ENCODE peak calls at places on chromosomes 6 and 20, in five cellular contexts. T, A, B, W and F are unnamed samples.

GRCh38 chr20:40294747-40295146 is 394.3 kb downstream of the MAFB start:
- DNase-seq in T (no peak), A (no peak), B (no peak), W (no peak), F (no peak)

GRCh38 chr20:44997668-44998067 is 31.4 kb downstream of the STK4 start:
- DNase-seq in T (no peak), A (no peak), B (no peak), W (no peak), F (no peak)

GRCh38 chr6:14196029-14196428 is 78.5 kb downstream of the CD83 start:
- DNase-seq in T (no peak), A (no peak), B (no peak), W (no peak), F (no peak)

GRCh38 chr6:151240861-151241642 is 1.3 kb downstream of the AKAP12 start:
- DNase-seq in T (no peak), A (peak), B (no peak), W (peak), F (no peak)

GRCh38 chr6:44034391-44034861 is 92.8 kb downstream of the MRPL14 start:
- DNase-seq in T (no peak), A (no peak), B (no peak), W (no peak), F (no peak)

GRCh38 chr6:170284126-170284773 is 6.6 kb downstream of the DLL1 start:
- DNase-seq in T (no peak), A (no peak), B (no peak), W (no peak), F (no peak)

GRCh38 chr6:87660226-87660886 is 41.7 kb downstream of the AKIRIN2 start:
- DNase-seq in T (no peak), A (no peak), B (no peak), W (no peak), F (no peak)

GRCh38 chr6:129206761-129207330 is 323.9 kb downstream of the LAMA2 start:
- DNase-seq in T (no peak), A (no peak), B (no peak), W (no peak), F (no peak)

GRCh38 chr6:168130683-168131371 is 51.8 kb upstream of the FRMD1 start:
- DNase-seq in T (no peak), A (no peak), B (no peak), W (no peak), F (no peak)

GRCh38 chr20:59788811-59789210 is 144.6 kb downstream of the SYCP2 start:
- DNase-seq in T (no peak), A (no peak), B (no peak), W (peak), F (no peak)

GRCh38 chr6:31402324-31403282 is 792 bp upstream of the MICA start:
- DNase-seq in T (peak), A (no peak), B (peak), W (no peak), F (no peak)

GRCh38 chr6:88502391-88502790 is 336.2 kb upstream of the CNR1 start:
- DNase-seq in T (no peak), A (no peak), B (no peak), W (no peak), F (no peak)

GRCh38 chr20:43459022-43459942 is 1.6 kb downstream of the SRSF6 start:
- DNase-seq in T (peak), A (no peak), B (no peak), W (peak), F (no peak)

GRCh38 chr6:83153958-83154357 is 39.1 kb downstream of the PGM3 start:
- DNase-seq in T (no peak), A (no peak), B (no peak), W (no peak), F (no peak)

GRCh38 chr20:48718914-48719578 is 108.8 kb downstream of the PREX1 start:
- DNase-seq in T (no peak), A (no peak), B (peak), W (no peak), F (peak)

GRCh38 chr6:137846772-137847313 is 20.2 kb upstream of the TNFAIP3 start:
- DNase-seq in T (no peak), A (no peak), B (no peak), W (no peak), F (no peak)

GRCh38 chr20:59526242-59527225 is 77.8 kb upstream of the PHACTR3 start:
- DNase-seq in T (no peak), A (peak), B (no peak), W (no peak), F (no peak)

GRCh38 chr20:58065508-58066361 is 162.7 kb downstream of the ANKRD60 start:
- DNase-seq in T (no peak), A (no peak), B (no peak), W (no peak), F (no peak)

GRCh38 chr20:31835977-31836852 is 9.2 kb downstream of the FOXS1 start:
- DNase-seq in T (peak), A (peak), B (no peak), W (no peak), F (no peak)

GRCh38 chr6:57242505-57242904 is 20.4 kb upstream of the RAB23 start:
- DNase-seq in T (no peak), A (peak), B (no peak), W (no peak), F (no peak)

GRCh38 chr6:169131356-169131755 is 122.3 kb downstream of the THBS2 start:
- DNase-seq in T (no peak), A (no peak), B (no peak), W (no peak), F (no peak)

GRCh38 chr20:61526907-61527306 is 274.8 kb downstream of the CDH4 start:
- DNase-seq in T (no peak), A (no peak), B (no peak), W (no peak), F (no peak)